ENCODE peak calls at places on chromosomes 16 and 17, in five cellular contexts. K, A, N, G and Q are unnamed samples.

GRCh38 chr17:7281953-7282751 is 634 bp downstream of the SLC2A4 start:
- DNase-seq in A (no peak), N (no peak), G (no peak), K (peak), Q (no peak)

GRCh38 chr16:1099224-1100083 is 3.4 kb upstream of the C1QTNF8 start:
- DNase-seq in K (no peak), N (no peak), G (no peak), A (peak), Q (no peak)

GRCh38 chr16:60605176-60605575 is 1431.1 kb downstream of the CDH8 start:
- DNase-seq in A (peak), N (no peak), K (no peak), G (no peak), Q (no peak)

GRCh38 chr17:30235386-30236296 is at the start of gene SLC6A4:
- DNase-seq in K (no peak), G (peak), A (peak), N (no peak), Q (peak)

GRCh38 chr16:54287758-54288591 is 1.4 kb upstream of the IRX3 start:
- DNase-seq in G (no peak), A (peak), N (no peak), K (no peak), Q (peak)

GRCh38 chr17:45833826-45834439 is 10.7 kb upstream of the SPPL2C start:
- DNase-seq in N (no peak), A (no peak), K (no peak), G (no peak), Q (no peak)

GRCh38 chr17:16930571-16931317 is 41.2 kb downstream of the TNFRSF13B start:
- DNase-seq in A (no peak), N (peak), G (no peak), K (no peak), Q (no peak)

GRCh38 chr16:68206224-68206623 is 29.7 kb downstream of the ESRP2 start:
- DNase-seq in A (no peak), G (no peak), N (no peak), K (no peak), Q (no peak)

GRCh38 chr17:50056217-50056960 is 479 bp downstream of the ITGA3 start:
- DNase-seq in A (peak), G (no peak), K (no peak), N (peak), Q (peak)

GRCh38 chr17:79080761-79081290 is 6.2 kb downstream of the ENGASE start:
- DNase-seq in N (peak), G (no peak), K (no peak), A (no peak), Q (no peak)

GRCh38 chr17:49787932-49788442 is 494 bp upstream of the KAT7 start:
- DNase-seq in N (no peak), G (no peak), K (no peak), A (no peak), Q (no peak)

GRCh38 chr17:76027159-76027839 is at the start of gene EVPL:
- DNase-seq in G (peak), A (no peak), K (no peak), N (no peak), Q (peak)

GRCh38 chr17:19011581-19011980 is 7.0 kb upstream of the FAM83G start:
- DNase-seq in N (no peak), G (no peak), K (no peak), A (no peak), Q (peak)

GRCh38 chr16:735982-736453 is 4.8 kb downstream of the CIAO3 start:
- DNase-seq in N (no peak), K (no peak), A (no peak), G (no peak), Q (no peak)

GRCh38 chr16:62516001-62516400 is 479.8 kb upstream of the CDH8 start:
- DNase-seq in G (no peak), A (no peak), K (no peak), N (no peak), Q (no peak)

GRCh38 chr17:75246404-75246803 is 15.0 kb downstream of the GGA3 start:
- DNase-seq in G (no peak), K (no peak), N (no peak), A (no peak), Q (no peak)

GRCh38 chr17:68868708-68869107 is 86.5 kb downstream of the ABCA8 start:
- DNase-seq in K (no peak), N (no peak), G (no peak), A (no peak), Q (no peak)

GRCh38 chr17:59888145-59888750 is 4.5 kb downstream of the TUBD1 start:
- DNase-seq in N (no peak), K (peak), G (no peak), A (no peak), Q (no peak)

GRCh38 chr17:34252138-34252889 is 2.8 kb upstream of the CCL2 start:
- DNase-seq in G (peak), A (peak), N (peak), K (peak), Q (peak)

GRCh38 chr16:19879241-19879792 is 5.3 kb downstream of the GPRC5B start:
- DNase-seq in G (no peak), K (no peak), A (peak), N (no peak), Q (no peak)

GRCh38 chr16:83530293-83530692 is 277.5 kb upstream of the HSBP1 start:
- DNase-seq in N (no peak), G (no peak), A (no peak), K (no peak), Q (no peak)

GRCh38 chr17:1056761-1057160 is 59.8 kb downstream of the TIMM22 start:
- DNase-seq in A (no peak), G (no peak), K (no peak), N (peak), Q (peak)

GRCh38 chr16:84449156-84450140 is 55.0 kb downstream of the MEAK7 start:
- DNase-seq in G (no peak), N (no peak), K (peak), A (no peak), Q (peak)

GRCh38 chr17:7215136-7215638 is 4.4 kb downstream of the DLG4 start:
- DNase-seq in G (no peak), N (no peak), K (no peak), A (no peak), Q (no peak)

GRCh38 chr17:46916211-46916610 is 6.7 kb upstream of the GOSR2 start:
- DNase-seq in N (no peak), K (no peak), G (no peak), A (no peak), Q (no peak)

GRCh38 chr17:14926073-14926472 is 339.1 kb downstream of the PMP22 start:
- DNase-seq in A (no peak), N (no peak), G (no peak), K (no peak), Q (no peak)

GRCh38 chr16:48448799-48449481 is 63.7 kb upstream of the SIAH1 start:
- DNase-seq in K (no peak), A (no peak), N (no peak), G (no peak), Q (no peak)

GRCh38 chr17:41907185-41907556 is 11.6 kb downstream of the ACLY start:
- DNase-seq in G (peak), N (no peak), A (no peak), K (no peak), Q (no peak)

GRCh38 chr17:245611-246010 is 64.2 kb upstream of the DOC2B start:
- DNase-seq in N (peak), A (no peak), G (no peak), K (no peak), Q (peak)

GRCh38 chr17:4948166-4948996 is at the start of gene PFN1:
- DNase-seq in K (peak), N (peak), G (peak), A (peak), Q (peak)

GRCh38 chr17:77385750-77386501 is 245.2 kb downstream of the SEC14L1 start:
- DNase-seq in K (peak), G (no peak), A (no peak), N (peak), Q (peak)

GRCh38 chr17:2412561-2413021 is 11.7 kb upstream of the MNT start:
- DNase-seq in N (no peak), K (peak), G (no peak), A (peak), Q (no peak)

GRCh38 chr16:58195771-58196170 is 2.1 kb downstream of the CSNK2A2 start:
- DNase-seq in A (no peak), N (no peak), G (no peak), K (no peak), Q (no peak)

GRCh38 chr16:58195344-58195743 is 2.6 kb downstream of the CSNK2A2 start:
- DNase-seq in A (no peak), N (no peak), K (no peak), G (no peak), Q (no peak)

GRCh38 chr16:58197314-58198012 is 443 bp downstream of the CSNK2A2 start:
- DNase-seq in G (no peak), A (peak), K (no peak), N (no peak), Q (no peak)

GRCh38 chr16:58198022-58198683 is at the start of gene CSNK2A2:
- DNase-seq in A (peak), K (peak), G (peak), N (peak), Q (peak)

GRCh38 chr16:58196898-58197313 is 1.0 kb downstream of the CSNK2A2 start:
- DNase-seq in G (no peak), K (no peak), A (peak), N (no peak), Q (no peak)
- H3K27ac ChIP-seq in G (peak), K (peak), A (no peak), N (no peak), Q (peak)

DNA sequence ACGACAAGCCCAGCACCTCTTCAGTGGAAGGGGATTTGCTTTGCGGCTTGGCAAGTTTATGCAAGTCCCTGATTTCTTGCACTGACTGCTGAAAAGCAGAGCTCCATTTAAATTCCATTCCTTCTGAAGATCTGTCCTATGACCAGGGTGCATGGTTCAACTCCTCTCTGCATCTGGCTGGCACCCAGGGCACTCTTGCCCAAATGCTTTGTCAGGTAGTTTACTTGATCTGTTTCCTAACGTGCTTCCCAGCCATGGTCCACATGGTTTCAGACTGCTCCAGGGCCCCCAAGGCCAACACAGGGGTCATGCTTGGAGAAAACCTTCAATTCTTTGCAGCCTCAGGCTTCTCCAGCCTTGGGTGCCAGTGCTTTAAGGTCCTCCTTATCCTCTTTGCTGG is 11.2 kb upstream of the HP start:
- DNase-seq in N (peak), G (no peak), A (no peak), K (no peak), Q (no peak)
- H3K4me3 ChIP-seq in N (peak), G (no peak), A (no peak), K (no peak), Q (no peak)

GRCh38 chr16:71885261-71885650 is 1.3 kb upstream of the ZNF821 start:
- DNase-seq in A (peak), K (no peak), N (no peak), G (no peak), Q (peak)
- H3K27ac ChIP-seq in A (no peak), K (no peak), N (no peak), G (no peak), Q (peak)

DNA sequence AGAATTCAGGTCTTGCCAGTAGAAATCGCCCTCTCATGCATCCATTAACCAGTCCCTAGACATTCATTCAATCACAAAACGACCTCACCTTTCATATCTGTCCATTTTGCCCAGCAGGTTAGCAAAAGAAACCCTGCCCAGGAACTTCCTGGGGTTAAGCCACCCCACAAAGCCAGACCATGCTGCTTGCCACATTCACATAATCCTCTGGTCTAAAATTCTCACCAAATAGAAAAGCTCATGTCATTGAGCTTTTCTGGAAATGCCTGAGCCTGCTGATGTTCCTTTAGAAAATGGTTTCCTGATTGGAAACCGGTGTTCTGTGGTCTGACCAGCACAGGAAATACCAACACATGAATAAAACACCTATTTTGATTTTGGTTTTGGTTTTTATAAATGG is 21.6 kb upstream of the DYNLRB2 start:
- DNase-seq in N (no peak), K (no peak), G (no peak), A (no peak), Q (no peak)
- H3K4me3 ChIP-seq in N (no peak), K (no peak), G (no peak), A (no peak), Q (no peak)

GRCh38 chr16:17470002-17470870 is 524 bp downstream of the XYLT1 start:
- DNase-seq in N (peak), K (peak), A (no peak), G (peak), Q (no peak)

GRCh38 chr16:17469011-17469741 is 1.6 kb downstream of the XYLT1 start:
- DNase-seq in N (no peak), G (no peak), A (peak), K (peak), Q (no peak)

GRCh38 chr16:17468611-17469010 is 2.1 kb downstream of the XYLT1 start:
- DNase-seq in A (no peak), K (no peak), N (no peak), G (no peak), Q (no peak)

GRCh38 chr16:17470871-17471744 is at the start of gene XYLT1:
- DNase-seq in A (peak), N (peak), G (peak), K (peak), Q (no peak)

GRCh38 chr16:17469742-17470001 is 1.1 kb downstream of the XYLT1 start:
- DNase-seq in K (no peak), G (no peak), A (no peak), N (no peak), Q (no peak)
- H3K27ac ChIP-seq in K (peak), G (no peak), A (no peak), N (no peak), Q (no peak)

GRCh38 chr16:73610160-73610559 is 562.2 kb upstream of the ZFHX3 start:
- DNase-seq in A (no peak), N (no peak), K (no peak), G (no peak), Q (no peak)

GRCh38 chr16:73599870-73600269 is 551.9 kb upstream of the ZFHX3 start:
- DNase-seq in N (no peak), G (no peak), K (no peak), A (no peak), Q (no peak)

GRCh38 chr16:73601911-73602310 is 554.0 kb upstream of the ZFHX3 start:
- DNase-seq in G (no peak), N (no peak), K (no peak), A (no peak), Q (no peak)

GRCh38 chr16:73610605-73611177 is 562.8 kb upstream of the ZFHX3 start:
- DNase-seq in N (no peak), K (no peak), A (peak), G (no peak), Q (no peak)

DNA sequence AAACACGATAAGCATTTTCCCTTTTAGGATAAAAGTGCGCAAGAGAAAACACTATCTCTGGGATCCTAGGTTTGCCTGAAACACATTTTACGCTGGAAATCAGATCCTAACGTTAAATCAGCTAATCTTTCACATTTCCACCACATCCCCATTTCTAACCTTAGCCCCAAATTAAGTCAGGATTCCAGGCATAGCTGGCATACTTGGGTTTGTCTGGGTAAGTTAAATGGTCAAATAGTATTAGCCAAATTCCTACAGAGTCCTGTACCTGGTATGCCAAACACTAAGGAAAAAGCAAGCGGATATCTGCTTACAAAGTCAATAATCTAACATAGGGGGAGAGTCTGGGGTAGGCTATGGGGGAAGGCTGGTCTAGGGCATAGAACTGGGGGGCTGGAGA is 557.4 kb upstream of the ZFHX3 start:
- DNase-seq in K (no peak), A (peak), N (no peak), G (no peak), Q (no peak)
- H3K4me3 ChIP-seq in K (no peak), A (no peak), N (no peak), G (no peak), Q (no peak)

GRCh38 chr17:74119049-74119580 is 84.4 kb upstream of the RPL38 start:
- DNase-seq in A (no peak), G (no peak), N (no peak), K (peak), Q (no peak)

GRCh38 chr17:74117087-74117486 is 86.4 kb upstream of the RPL38 start:
- DNase-seq in A (no peak), K (no peak), G (no peak), N (no peak), Q (no peak)

GRCh38 chr17:74119960-74120359 is 83.5 kb upstream of the RPL38 start:
- DNase-seq in N (no peak), K (no peak), A (no peak), G (no peak), Q (no peak)

GRCh38 chr17:74117999-74118421 is 85.5 kb upstream of the RPL38 start:
- DNase-seq in G (no peak), K (peak), N (no peak), A (peak), Q (no peak)

GRCh38 chr17:74118504-74118903 is 85.0 kb upstream of the RPL38 start:
- DNase-seq in A (peak), K (peak), G (peak), N (no peak), Q (no peak)
- H3K27ac ChIP-seq in A (no peak), K (no peak), G (no peak), N (no peak), Q (no peak)

GRCh38 chr17:8630227-8630801 is at the start of gene MYH10:
- DNase-seq in A (no peak), G (no peak), K (no peak), N (peak), Q (peak)

GRCh38 chr17:8631554-8631877 is 991 bp upstream of the MYH10 start:
- DNase-seq in A (no peak), N (no peak), K (no peak), G (no peak), Q (no peak)

GRCh38 chr17:8630802-8631553 is 453 bp upstream of the MYH10 start:
- DNase-seq in K (peak), G (peak), A (peak), N (peak), Q (peak)

GRCh38 chr17:8629371-8630226 is 926 bp downstream of the MYH10 start:
- DNase-seq in A (peak), G (peak), K (peak), N (peak), Q (peak)

GRCh38 chr17:8632087-8632486 is 1.6 kb upstream of the MYH10 start:
- DNase-seq in A (peak), G (no peak), N (no peak), K (no peak), Q (no peak)
- H3K4me3 ChIP-seq in A (no peak), G (peak), N (no peak), K (no peak), Q (no peak)

DNA sequence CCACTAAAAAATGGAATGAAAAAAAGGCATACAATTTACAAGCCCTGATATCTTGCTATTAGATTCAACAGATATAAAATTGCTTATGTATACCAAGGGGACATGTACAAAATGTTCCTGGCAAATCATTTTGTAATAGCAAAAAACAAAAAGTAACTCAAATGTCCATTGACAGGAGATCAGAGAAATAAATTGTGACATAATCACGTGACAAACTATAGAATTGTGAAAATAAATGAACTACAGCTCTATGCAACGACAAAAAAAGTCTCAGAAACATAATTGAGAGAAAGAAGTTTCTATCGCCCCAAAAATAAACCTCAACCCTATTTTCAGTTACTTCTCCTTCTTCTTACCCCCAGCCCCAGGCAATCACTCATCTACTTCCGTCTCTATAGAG is 12.2 kb upstream of the ACE start:
- DNase-seq in G (no peak), N (no peak), A (no peak), K (no peak), Q (no peak)
- H3K27ac ChIP-seq in G (no peak), N (no peak), A (no peak), K (no peak), Q (no peak)

GRCh38 chr16:22092143-22092933 is at the start of gene VWA3A:
- DNase-seq in N (no peak), A (peak), K (no peak), G (no peak), Q (no peak)
- H3K4me3 ChIP-seq in N (no peak), A (no peak), K (no peak), G (no peak), Q (no peak)